ENCODE peak calls at places on chromosomes 2 and 18, in four cellular contexts. V is kidney epithelial cell; F is activated CD4-positive, alpha-beta T cell treated with anti-CD3 and anti-CD28 coated beads, Interleukin-2, amount 50 U/mL, for 24 hours; G is stimulated activated CD4-positive, alpha-beta T cell treated with anti-CD3 and anti-CD28 coated beads, Interleukin-1b, Interleukin-23, amount 100 ng/mL, for 24 hours. T is an unnamed sample.

GRCh38 chr2:161975062-161975812 is 98.8 kb downstream of the DPP4 start:
- DNase-seq in V (no peak), G (no peak), F (no peak), T (no peak)

GRCh38 chr18:56702946-56703345 is 51.8 kb downstream of the WDR7 start:
- DNase-seq in F (peak), G (no peak), V (no peak), T (no peak)

GRCh38 chr2:44267269-44268258 is 7.7 kb upstream of the SLC3A1 start:
- DNase-seq in F (no peak), V (peak), G (no peak), T (no peak)

GRCh38 chr18:67425724-67426123 is 90.8 kb downstream of the DSEL start:
- DNase-seq in G (no peak), F (no peak), V (peak), T (no peak)

GRCh38 chr2:140797718-140798117 is 1333.1 kb downstream of the LRP1B start:
- DNase-seq in F (no peak), V (no peak), G (no peak), T (no peak)

GRCh38 chr2:215171151-215171550 is 32.7 kb upstream of the ABCA12 start:
- DNase-seq in V (no peak), G (no peak), F (no peak), T (no peak)

GRCh38 chr18:59691046-59691395 is 6.2 kb downstream of the CCBE1 start:
- DNase-seq in G (no peak), F (no peak), V (no peak), T (no peak)

GRCh38 chr18:46297621-46298020 is 193.4 kb downstream of the HAUS1 start:
- DNase-seq in F (no peak), G (no peak), V (no peak), T (no peak)

GRCh38 chr2:173386441-173387044 is 31.9 kb downstream of the CDCA7 start:
- DNase-seq in G (no peak), F (no peak), V (no peak), T (no peak)